ENCODE peak calls at places on chromosome 15, in four cellular contexts. J is endothelial cell, P is cardiac muscle cell, Z is AG04450. Q is an unnamed sample.

GRCh38 chr15:95368211-95368610 is 962.3 kb upstream of the NR2F2 start:
- DNase-seq in J (peak), P (no peak), Z (no peak), Q (no peak)

GRCh38 chr15:52922871-52923270 is 132.7 kb upstream of the ONECUT1 start:
- DNase-seq in J (no peak), P (no peak), Z (no peak), Q (no peak)

GRCh38 chr15:70196314-70197291 is 98.9 kb upstream of the TLE3 start:
- DNase-seq in J (no peak), P (peak), Z (peak), Q (peak)

GRCh38 chr15:43854801-43855200 is 28.0 kb downstream of the WDR76 start:
- DNase-seq in J (no peak), P (no peak), Z (no peak), Q (no peak)

GRCh38 chr15:73052679-73053397 is 575 bp downstream of the NEO1 start:
- DNase-seq in J (peak), P (peak), Z (no peak), Q (no peak)

GRCh38 chr15:86691091-86691490 is 611.4 kb downstream of the AGBL1 start:
- DNase-seq in J (no peak), P (peak), Z (no peak), Q (no peak)

GRCh38 chr15:63967616-63968015 is 78.7 kb downstream of the DAPK2 start:
- DNase-seq in J (no peak), P (no peak), Z (no peak), Q (no peak)

GRCh38 chr15:32867313-32867626 is 149.5 kb downstream of the GREM1 start:
- DNase-seq in J (no peak), P (no peak), Z (peak), Q (no peak)

GRCh38 chr15:63401714-63402497 is 20.3 kb upstream of the CA12 start:
- DNase-seq in J (no peak), P (no peak), Z (no peak), Q (no peak)

GRCh38 chr15:74174216-74174965 is 881 bp downstream of the ISLR start:
- DNase-seq in J (no peak), P (no peak), Z (no peak), Q (no peak)

GRCh38 chr15:41734079-41734478 is 40.2 kb upstream of the MAPKBP1 start:
- DNase-seq in J (no peak), P (no peak), Z (no peak), Q (no peak)

GRCh38 chr15:31058236-31058962 is 43.1 kb downstream of the TRPM1 start:
- DNase-seq in J (no peak), P (no peak), Z (no peak), Q (no peak)

GRCh38 chr15:23033979-23034378 is 5.4 kb downstream of the TUBGCP5 start:
- DNase-seq in J (no peak), P (no peak), Z (no peak), Q (no peak)

GRCh38 chr15:80855206-80855605 is 76.0 kb downstream of the CEMIP start:
- DNase-seq in J (no peak), P (no peak), Z (no peak), Q (no peak)

GRCh38 chr15:96356494-96357455 is 26.3 kb downstream of the NR2F2 start:
- DNase-seq in J (peak), P (peak), Z (peak), Q (peak)

GRCh38 chr15:72535911-72536310 is 61.8 kb downstream of the ARIH1 start:
- DNase-seq in J (no peak), P (no peak), Z (no peak), Q (no peak)

GRCh38 chr15:96789999-96790398 is 459.5 kb downstream of the NR2F2 start:
- DNase-seq in J (no peak), P (no peak), Z (no peak), Q (no peak)

GRCh38 chr15:68765602-68766368 is 54.9 kb downstream of the ANP32A start:
- DNase-seq in J (no peak), P (no peak), Z (no peak), Q (no peak)

GRCh38 chr15:80580536-80581260 is 114.4 kb upstream of the ABHD17C start:
- DNase-seq in J (no peak), P (no peak), Z (no peak), Q (no peak)

GRCh38 chr15:69298697-69299441 is at the start of gene PAQR5:
- DNase-seq in J (peak), P (peak), Z (no peak), Q (no peak)

GRCh38 chr15:101050647-101051290 is 131.6 kb downstream of the LRRK1 start:
- DNase-seq in J (no peak), P (no peak), Z (no peak), Q (peak)

GRCh38 chr15:101288905-101289513 is 6.0 kb downstream of the SNRPA1 start:
- DNase-seq in J (no peak), P (peak), Z (no peak), Q (no peak)

GRCh38 chr15:80777137-80777536 is 2.0 kb upstream of the CEMIP start:
- DNase-seq in J (no peak), P (no peak), Z (peak), Q (no peak)

GRCh38 chr15:56293495-56294292 is 50.0 kb upstream of the RFX7 start:
- DNase-seq in J (no peak), P (no peak), Z (no peak), Q (no peak)

GRCh38 chr15:35319354-35319753 is 226.6 kb downstream of the DPH6 start:
- DNase-seq in J (no peak), P (no peak), Z (no peak), Q (no peak)

GRCh38 chr15:92817339-92817886 is 82.7 kb upstream of the CHD2 start:
- DNase-seq in J (no peak), P (no peak), Z (no peak), Q (no peak)

GRCh38 chr15:22895465-22896190 is 57.2 kb downstream of the NIPA2 start:
- DNase-seq in J (no peak), P (no peak), Z (no peak), Q (no peak)

GRCh38 chr15:68402432-68403160 is 29.4 kb downstream of the ITGA11 start:
- DNase-seq in J (no peak), P (no peak), Z (no peak), Q (no peak)

GRCh38 chr15:35444557-35445204 is 101.3 kb downstream of the DPH6 start:
- DNase-seq in J (peak), P (peak), Z (no peak), Q (no peak)

GRCh38 chr15:83830381-83830780 is 176.5 kb downstream of the ADAMTSL3 start:
- DNase-seq in J (no peak), P (no peak), Z (no peak), Q (no peak)

GRCh38 chr15:71601038-71601869 is 209.1 kb upstream of the NR2E3 start:
- DNase-seq in J (no peak), P (no peak), Z (no peak), Q (no peak)

GRCh38 chr15:38474155-38474757 is 20.3 kb downstream of the FAM98B start:
- DNase-seq in J (peak), P (peak), Z (no peak), Q (no peak)

GRCh38 chr15:45906230-45906629 is 271.4 kb downstream of the SQOR start:
- DNase-seq in J (no peak), P (no peak), Z (no peak), Q (no peak)

GRCh38 chr15:35871812-35872211 is 325.8 kb upstream of the DPH6 start:
- DNase-seq in J (no peak), P (no peak), Z (no peak), Q (no peak)

GRCh38 chr15:88469321-88469720 is 1.8 kb downstream of the MRPS11 start:
- DNase-seq in J (no peak), P (no peak), Z (no peak), Q (no peak)

GRCh38 chr15:88467935-88468528 is 524 bp downstream of the MRPS11 start:
- DNase-seq in J (peak), P (peak), Z (no peak), Q (no peak)

GRCh38 chr15:88467073-88467934 is at the start of the genes MRPL46 and MRPS11:
- DNase-seq in J (peak), P (peak), Z (peak), Q (peak)

GRCh38 chr15:88472225-88472624 is 4.7 kb downstream of the MRPS11 start:
- DNase-seq in J (no peak), P (no peak), Z (no peak), Q (no peak)

DNA sequence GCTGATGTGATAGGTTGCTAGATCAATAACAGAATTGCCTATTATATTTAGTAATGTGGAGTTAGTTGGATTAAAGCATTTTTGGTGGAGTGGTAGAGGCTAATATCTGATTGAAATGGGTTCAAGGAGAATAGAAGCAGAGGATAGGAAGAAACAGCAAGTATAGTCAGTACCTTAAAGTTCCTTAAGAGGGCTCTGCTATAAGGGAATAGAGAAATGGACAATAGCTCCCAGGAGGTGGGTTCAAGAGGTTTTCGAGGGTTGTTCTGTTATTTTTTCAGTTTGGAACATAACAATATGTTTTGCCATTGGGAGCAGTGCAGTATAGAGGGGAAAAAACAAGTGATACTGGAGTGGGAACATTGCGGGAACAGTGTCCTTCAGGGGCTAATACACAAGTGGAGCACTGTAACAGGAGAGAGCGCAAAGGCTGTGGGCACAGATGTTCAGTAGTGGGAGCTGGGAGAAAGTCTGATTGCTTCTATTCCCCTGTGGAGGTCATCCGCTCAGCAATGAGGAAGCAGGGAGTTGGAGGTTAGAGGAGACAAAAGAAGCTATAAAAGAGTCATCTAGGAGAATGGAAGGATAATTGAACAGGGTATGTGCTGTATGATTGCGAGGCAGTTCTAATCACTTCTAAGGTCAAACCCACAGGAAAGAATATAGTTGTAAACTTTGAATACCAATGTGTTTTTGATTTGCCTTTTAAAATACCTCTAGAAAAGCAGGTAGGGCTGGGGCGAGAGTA is 3.3 kb downstream of the MRPS11 start:
- DNase-seq in J (no peak), P (no peak), Z (no peak), Q (no peak)
- TF ChIP-seq CTCF in J (peak), P (no peak), Z (peak), Q (no peak)

GRCh38 chr15:75182187-75183131 is 19.2 kb upstream of the C15orf39 start:
- DNase-seq in J (no peak), P (no peak), Z (no peak), Q (no peak)
- TF ChIP-seq CTCF in J (no peak), P (no peak), Z (no peak), Q (no peak)

DNA sequence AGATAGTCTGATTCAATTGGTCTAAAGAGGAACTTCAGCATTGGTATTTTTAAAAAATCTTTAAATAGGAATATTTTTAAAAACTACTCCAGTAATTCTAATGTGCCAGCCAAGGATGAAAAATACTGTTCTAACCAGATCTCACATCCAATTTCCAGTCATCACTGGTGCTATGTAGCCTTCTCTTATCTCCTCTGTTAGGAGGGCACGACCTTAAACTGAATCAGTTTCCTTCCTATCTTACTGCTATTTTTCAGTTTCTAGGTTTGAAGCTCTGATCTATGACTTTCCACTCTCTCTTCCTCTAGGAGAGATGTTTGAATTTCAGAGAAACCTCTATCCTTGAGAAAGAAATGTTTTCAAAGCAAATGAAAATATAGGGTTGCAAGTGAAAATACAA is 31.9 kb downstream of the HAPLN3 start:
- DNase-seq in J (no peak), P (no peak), Z (no peak), Q (no peak)
- TF ChIP-seq CTCF in J (no peak), P (no peak), Z (no peak), Q (no peak)

GRCh38 chr15:59741274-59741906 is 52.3 kb upstream of the BNIP2 start:
- DNase-seq in J (peak), P (peak), Z (no peak), Q (no peak)
- TF ChIP-seq CTCF in J (no peak), P (no peak), Z (peak), Q (no peak)

GRCh38 chr15:78872972-78873795 is 494 bp downstream of the MORF4L1 start:
- DNase-seq in J (peak), P (peak), Z (peak), Q (peak)
- TF ChIP-seq CTCF in J (no peak), P (peak), Z (peak), Q (no peak)

DNA sequence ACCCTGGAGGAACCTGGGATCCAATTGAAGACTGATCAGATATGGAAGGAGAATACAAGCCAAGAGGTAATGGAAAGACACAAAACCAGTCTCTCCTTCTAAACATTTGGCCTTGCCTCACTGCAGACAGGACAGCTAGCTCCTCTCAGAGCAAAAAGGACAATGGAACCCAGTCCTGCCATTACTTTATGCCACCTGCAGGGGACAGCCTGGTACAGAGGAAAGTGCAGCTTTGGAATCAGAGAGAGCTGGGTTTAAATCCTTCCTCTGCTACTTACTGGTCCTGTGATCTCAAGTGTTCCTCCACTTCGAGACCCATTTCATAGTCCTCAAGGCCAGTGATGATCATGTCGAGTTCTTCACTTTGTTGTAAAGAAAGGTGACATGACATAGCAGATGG is 159.4 kb upstream of the SMAD3 start:
- DNase-seq in J (no peak), P (no peak), Z (no peak), Q (no peak)
- TF ChIP-seq CTCF in J (peak), P (peak), Z (no peak), Q (no peak)

GRCh38 chr15:66496951-66497501 is 536 bp downstream of the SNAPC5 start:
- DNase-seq in J (no peak), P (no peak), Z (no peak), Q (no peak)
- TF ChIP-seq CTCF in J (no peak), P (no peak), Z (no peak), Q (no peak)

GRCh38 chr15:25056484-25057429 is 102.0 kb downstream of the SNRPN start:
- DNase-seq in J (no peak), P (no peak), Z (no peak), Q (no peak)
- TF ChIP-seq CTCF in J (peak), P (no peak), Z (peak), Q (no peak)

GRCh38 chr15:65086680-65087111 is 10.2 kb downstream of the KBTBD13 start:
- DNase-seq in J (no peak), P (no peak), Z (no peak), Q (no peak)
- TF ChIP-seq CTCF in J (peak), P (no peak), Z (peak), Q (no peak)

Q was measured in omental fat pad.